ENCODE peak calls at places on chromosome 3, in eight cellular contexts. One of them, this sample, is unnamed.

GRCh38 chr3:170802164-170803151 is 67.5 kb downstream of the RPL22L1 start:
- DNase-seq in lower lobe of right lung: no peak
- DNase-seq in CD4-positive, alpha-beta T cell: no peak
- DNase-seq in choroid plexus epithelial cell: peak
- DNase-seq in thyroid gland: no peak
- DNase-seq in DND-41: no peak
- DNase-seq in AG09319: peak
- DNase-seq in GM13977: no peak
- DNase-seq in this sample: no peak

GRCh38 chr3:10992017-10992945 is at the start of gene SLC6A1:
- DNase-seq in thyroid gland: no peak
- DNase-seq in DND-41: no peak
- DNase-seq in lower lobe of right lung: no peak
- DNase-seq in AG09319: no peak
- DNase-seq in choroid plexus epithelial cell: no peak
- DNase-seq in CD4-positive, alpha-beta T cell: no peak
- DNase-seq in GM13977: no peak
- DNase-seq in this sample: no peak

GRCh38 chr3:89586256-89586655 is 478.8 kb downstream of the EPHA3 start:
- DNase-seq in choroid plexus epithelial cell: no peak
- DNase-seq in AG09319: no peak
- DNase-seq in DND-41: no peak
- DNase-seq in thyroid gland: no peak
- DNase-seq in CD4-positive, alpha-beta T cell: no peak
- DNase-seq in lower lobe of right lung: no peak
- DNase-seq in GM13977: no peak
- DNase-seq in this sample: no peak

GRCh38 chr3:123683146-123683545 is 98.3 kb upstream of the HACD2 start:
- DNase-seq in choroid plexus epithelial cell: no peak
- DNase-seq in CD4-positive, alpha-beta T cell: no peak
- DNase-seq in DND-41: no peak
- DNase-seq in GM13977: no peak
- DNase-seq in lower lobe of right lung: no peak
- DNase-seq in thyroid gland: no peak
- DNase-seq in AG09319: no peak
- DNase-seq in this sample: no peak

GRCh38 chr3:14461748-14462324 is 59.4 kb downstream of the SLC6A6 start:
- DNase-seq in thyroid gland: peak
- DNase-seq in CD4-positive, alpha-beta T cell: peak
- DNase-seq in choroid plexus epithelial cell: peak
- DNase-seq in lower lobe of right lung: no peak
- DNase-seq in DND-41: peak
- DNase-seq in GM13977: peak
- DNase-seq in AG09319: no peak
- DNase-seq in this sample: no peak

GRCh38 chr3:42572278-42572677 is 9.5 kb downstream of the SEC22C start:
- DNase-seq in thyroid gland: peak
- DNase-seq in lower lobe of right lung: no peak
- DNase-seq in GM13977: peak
- DNase-seq in CD4-positive, alpha-beta T cell: no peak
- DNase-seq in DND-41: peak
- DNase-seq in choroid plexus epithelial cell: peak
- DNase-seq in AG09319: no peak
- DNase-seq in this sample: no peak

GRCh38 chr3:186165331-186165730 is 56.4 kb upstream of the ETV5 start:
- DNase-seq in DND-41: no peak
- DNase-seq in GM13977: no peak
- DNase-seq in choroid plexus epithelial cell: no peak
- DNase-seq in thyroid gland: no peak
- DNase-seq in AG09319: no peak
- DNase-seq in lower lobe of right lung: no peak
- DNase-seq in CD4-positive, alpha-beta T cell: no peak
- DNase-seq in this sample: peak

GRCh38 chr3:147200545-147200944 is 205.8 kb downstream of the ZIC4 start:
- DNase-seq in AG09319: no peak
- DNase-seq in thyroid gland: no peak
- DNase-seq in lower lobe of right lung: no peak
- DNase-seq in GM13977: no peak
- DNase-seq in DND-41: no peak
- DNase-seq in CD4-positive, alpha-beta T cell: no peak
- DNase-seq in choroid plexus epithelial cell: peak
- DNase-seq in this sample: no peak

GRCh38 chr3:159724627-159725026 is 264.0 kb upstream of the IL12A start:
- DNase-seq in lower lobe of right lung: no peak
- DNase-seq in GM13977: no peak
- DNase-seq in CD4-positive, alpha-beta T cell: no peak
- DNase-seq in AG09319: no peak
- DNase-seq in thyroid gland: no peak
- DNase-seq in DND-41: no peak
- DNase-seq in choroid plexus epithelial cell: peak
- DNase-seq in this sample: no peak

GRCh38 chr3:127632035-127632434 is 3.0 kb downstream of the PODXL2 start:
- DNase-seq in lower lobe of right lung: no peak
- DNase-seq in AG09319: no peak
- DNase-seq in thyroid gland: no peak
- DNase-seq in DND-41: no peak
- DNase-seq in GM13977: no peak
- DNase-seq in CD4-positive, alpha-beta T cell: no peak
- DNase-seq in choroid plexus epithelial cell: no peak
- DNase-seq in this sample: no peak

GRCh38 chr3:46695177-46695961 is 1.9 kb upstream of the ALS2CL start:
- DNase-seq in CD4-positive, alpha-beta T cell: peak
- DNase-seq in GM13977: peak
- DNase-seq in DND-41: peak
- DNase-seq in lower lobe of right lung: peak
- DNase-seq in AG09319: no peak
- DNase-seq in choroid plexus epithelial cell: no peak
- DNase-seq in thyroid gland: peak
- DNase-seq in this sample: no peak

GRCh38 chr3:162147996-162148395 is 651.4 kb downstream of the OTOL1 start:
- DNase-seq in AG09319: no peak
- DNase-seq in CD4-positive, alpha-beta T cell: no peak
- DNase-seq in choroid plexus epithelial cell: no peak
- DNase-seq in GM13977: no peak
- DNase-seq in thyroid gland: no peak
- DNase-seq in lower lobe of right lung: no peak
- DNase-seq in DND-41: no peak
- DNase-seq in this sample: no peak

GRCh38 chr3:149579838-149580542 is 77.8 kb downstream of the WWTR1 start:
- DNase-seq in CD4-positive, alpha-beta T cell: no peak
- DNase-seq in GM13977: peak
- DNase-seq in thyroid gland: no peak
- DNase-seq in lower lobe of right lung: no peak
- DNase-seq in DND-41: no peak
- DNase-seq in choroid plexus epithelial cell: peak
- DNase-seq in AG09319: no peak
- DNase-seq in this sample: no peak

GRCh38 chr3:42066516-42067181 is 24.5 kb upstream of the TRAK1 start:
- DNase-seq in GM13977: peak
- DNase-seq in thyroid gland: no peak
- DNase-seq in AG09319: no peak
- DNase-seq in DND-41: no peak
- DNase-seq in lower lobe of right lung: no peak
- DNase-seq in CD4-positive, alpha-beta T cell: no peak
- DNase-seq in choroid plexus epithelial cell: peak
- DNase-seq in this sample: no peak

GRCh38 chr3:46538803-46539442 is 27.2 kb downstream of the LRRC2 start:
- DNase-seq in GM13977: peak
- DNase-seq in lower lobe of right lung: peak
- DNase-seq in choroid plexus epithelial cell: peak
- DNase-seq in DND-41: peak
- DNase-seq in CD4-positive, alpha-beta T cell: peak
- DNase-seq in thyroid gland: peak
- DNase-seq in AG09319: no peak
- DNase-seq in this sample: no peak

GRCh38 chr3:132822837-132823236 is 100.6 kb upstream of the NPHP3 start:
- DNase-seq in DND-41: no peak
- DNase-seq in AG09319: no peak
- DNase-seq in choroid plexus epithelial cell: no peak
- DNase-seq in lower lobe of right lung: no peak
- DNase-seq in thyroid gland: no peak
- DNase-seq in CD4-positive, alpha-beta T cell: no peak
- DNase-seq in GM13977: no peak
- DNase-seq in this sample: no peak

GRCh38 chr3:69305011-69305410 is 80.9 kb downstream of the FRMD4B start:
- DNase-seq in GM13977: no peak
- DNase-seq in choroid plexus epithelial cell: no peak
- DNase-seq in CD4-positive, alpha-beta T cell: no peak
- DNase-seq in DND-41: no peak
- DNase-seq in thyroid gland: no peak
- DNase-seq in lower lobe of right lung: no peak
- DNase-seq in AG09319: no peak
- DNase-seq in this sample: no peak

GRCh38 chr3:15755780-15756179 is 42.0 kb downstream of the ANKRD28 start:
- DNase-seq in DND-41: no peak
- DNase-seq in AG09319: no peak
- DNase-seq in GM13977: no peak
- DNase-seq in CD4-positive, alpha-beta T cell: no peak
- DNase-seq in choroid plexus epithelial cell: no peak
- DNase-seq in thyroid gland: no peak
- DNase-seq in lower lobe of right lung: no peak
- DNase-seq in this sample: no peak

GRCh38 chr3:36540898-36541518 is 160.7 kb downstream of the STAC start:
- DNase-seq in GM13977: no peak
- DNase-seq in DND-41: no peak
- DNase-seq in CD4-positive, alpha-beta T cell: no peak
- DNase-seq in thyroid gland: no peak
- DNase-seq in AG09319: no peak
- DNase-seq in lower lobe of right lung: no peak
- DNase-seq in choroid plexus epithelial cell: peak
- DNase-seq in this sample: no peak

GRCh38 chr3:100002599-100003350 is 111.5 kb downstream of the FILIP1L start:
- DNase-seq in AG09319: peak
- DNase-seq in CD4-positive, alpha-beta T cell: no peak
- DNase-seq in thyroid gland: no peak
- DNase-seq in lower lobe of right lung: no peak
- DNase-seq in GM13977: no peak
- DNase-seq in choroid plexus epithelial cell: peak
- DNase-seq in DND-41: no peak
- DNase-seq in this sample: no peak

GRCh38 chr3:7489417-7489816 is 628.5 kb downstream of the GRM7 start:
- DNase-seq in choroid plexus epithelial cell: no peak
- DNase-seq in DND-41: no peak
- DNase-seq in thyroid gland: no peak
- DNase-seq in lower lobe of right lung: no peak
- DNase-seq in CD4-positive, alpha-beta T cell: no peak
- DNase-seq in GM13977: no peak
- DNase-seq in AG09319: no peak
- DNase-seq in this sample: no peak

GRCh38 chr3:38349684-38350359 is 3.2 kb downstream of the XYLB start:
- DNase-seq in DND-41: no peak
- DNase-seq in AG09319: no peak
- DNase-seq in lower lobe of right lung: no peak
- DNase-seq in CD4-positive, alpha-beta T cell: no peak
- DNase-seq in GM13977: no peak
- DNase-seq in choroid plexus epithelial cell: no peak
- DNase-seq in thyroid gland: no peak
- DNase-seq in this sample: peak

GRCh38 chr3:184352149-184352785 is 9.1 kb downstream of the CLCN2 start:
- DNase-seq in choroid plexus epithelial cell: no peak
- DNase-seq in AG09319: no peak
- DNase-seq in CD4-positive, alpha-beta T cell: no peak
- DNase-seq in lower lobe of right lung: no peak
- DNase-seq in DND-41: no peak
- DNase-seq in GM13977: no peak
- DNase-seq in thyroid gland: no peak
- DNase-seq in this sample: no peak

GRCh38 chr3:122576174-122576940 is 1.1 kb upstream of the PARP15 start:
- DNase-seq in lower lobe of right lung: no peak
- DNase-seq in AG09319: no peak
- DNase-seq in CD4-positive, alpha-beta T cell: no peak
- DNase-seq in DND-41: no peak
- DNase-seq in thyroid gland: no peak
- DNase-seq in choroid plexus epithelial cell: no peak
- DNase-seq in GM13977: peak
- DNase-seq in this sample: no peak

GRCh38 chr3:134350861-134351311 is 23.4 kb downstream of the AMOTL2 start:
- DNase-seq in lower lobe of right lung: no peak
- DNase-seq in choroid plexus epithelial cell: no peak
- DNase-seq in AG09319: no peak
- DNase-seq in CD4-positive, alpha-beta T cell: no peak
- DNase-seq in DND-41: no peak
- DNase-seq in thyroid gland: no peak
- DNase-seq in GM13977: no peak
- DNase-seq in this sample: no peak

DNA sequence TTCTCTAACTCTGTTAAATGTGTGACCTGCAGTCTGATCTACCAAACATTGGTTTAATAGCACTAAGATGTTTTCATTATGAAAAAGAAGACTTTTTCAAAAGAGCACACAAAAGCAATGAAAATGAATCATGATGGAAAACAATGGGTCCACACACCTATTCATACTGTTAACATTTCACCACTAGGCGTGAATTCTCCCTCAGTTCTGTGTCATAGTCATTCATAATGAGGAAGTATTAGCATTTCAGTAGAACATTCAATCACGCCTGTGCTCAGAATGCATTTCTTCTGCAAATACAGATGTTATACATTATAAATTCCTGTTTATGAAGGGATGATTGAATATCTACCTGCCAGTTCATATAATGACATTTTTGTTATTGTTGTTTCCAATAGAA is 35.9 kb downstream of the EIF4E3 start:
- DNase-seq in DND-41: no peak
- DNase-seq in CD4-positive, alpha-beta T cell: no peak
- DNase-seq in lower lobe of right lung: no peak
- DNase-seq in thyroid gland: no peak
- DNase-seq in GM13977: no peak
- DNase-seq in choroid plexus epithelial cell: no peak
- DNase-seq in AG09319: no peak
- DNase-seq in this sample: no peak
- TF ChIP-seq CTCF in DND-41: no peak
- TF ChIP-seq CTCF in CD4-positive, alpha-beta T cell: no peak
- TF ChIP-seq CTCF in lower lobe of right lung: no peak
- TF ChIP-seq CTCF in thyroid gland: no peak
- TF ChIP-seq CTCF in GM13977: no peak
- TF ChIP-seq CTCF in choroid plexus epithelial cell: no peak
- TF ChIP-seq CTCF in AG09319: no peak
- TF ChIP-seq CTCF in this sample: peak

GRCh38 chr3:112467584-112467983 is 31.7 kb downstream of the BTLA start:
- DNase-seq in GM13977: no peak
- DNase-seq in lower lobe of right lung: no peak
- DNase-seq in AG09319: no peak
- DNase-seq in CD4-positive, alpha-beta T cell: no peak
- DNase-seq in choroid plexus epithelial cell: no peak
- DNase-seq in thyroid gland: no peak
- DNase-seq in DND-41: no peak
- DNase-seq in this sample: no peak
- TF ChIP-seq CTCF in GM13977: peak
- TF ChIP-seq CTCF in lower lobe of right lung: no peak
- TF ChIP-seq CTCF in AG09319: no peak
- TF ChIP-seq CTCF in CD4-positive, alpha-beta T cell: no peak
- TF ChIP-seq CTCF in choroid plexus epithelial cell: no peak
- TF ChIP-seq CTCF in thyroid gland: no peak
- TF ChIP-seq CTCF in DND-41: no peak
- TF ChIP-seq CTCF in this sample: no peak

GRCh38 chr3:58659051-58659675 is 7.4 kb downstream of the FAM3D start:
- DNase-seq in AG09319: no peak
- DNase-seq in GM13977: no peak
- DNase-seq in DND-41: no peak
- DNase-seq in choroid plexus epithelial cell: peak
- DNase-seq in lower lobe of right lung: no peak
- DNase-seq in CD4-positive, alpha-beta T cell: no peak
- DNase-seq in thyroid gland: peak
- DNase-seq in this sample: no peak
- TF ChIP-seq CTCF in AG09319: peak
- TF ChIP-seq CTCF in GM13977: no peak
- TF ChIP-seq CTCF in DND-41: no peak
- TF ChIP-seq CTCF in choroid plexus epithelial cell: peak
- TF ChIP-seq CTCF in lower lobe of right lung: peak
- TF ChIP-seq CTCF in CD4-positive, alpha-beta T cell: no peak
- TF ChIP-seq CTCF in thyroid gland: peak
- TF ChIP-seq CTCF in this sample: peak

GRCh38 chr3:111616417-111617105 is 21.4 kb upstream of the ZBED2 start:
- DNase-seq in choroid plexus epithelial cell: peak
- DNase-seq in DND-41: peak
- DNase-seq in lower lobe of right lung: peak
- DNase-seq in AG09319: no peak
- DNase-seq in thyroid gland: no peak
- DNase-seq in GM13977: no peak
- DNase-seq in CD4-positive, alpha-beta T cell: peak
- DNase-seq in this sample: no peak
- TF ChIP-seq CTCF in choroid plexus epithelial cell: peak
- TF ChIP-seq CTCF in DND-41: peak
- TF ChIP-seq CTCF in lower lobe of right lung: no peak
- TF ChIP-seq CTCF in AG09319: no peak
- TF ChIP-seq CTCF in thyroid gland: no peak
- TF ChIP-seq CTCF in GM13977: peak
- TF ChIP-seq CTCF in CD4-positive, alpha-beta T cell: peak
- TF ChIP-seq CTCF in this sample: no peak